ENCODE peak calls at places on chromosomes 7 and 10, in six cellular contexts. P, S, K, Q, F and M are unnamed samples.
A peak's percentile ranks its signal among the peaks of the same experiment; 100 is the strongest.

GRCh38 chr7:2010101-2010500 is 222.6 kb downstream of the MAD1L1 start:
- DNase-seq in K (peak; percentile 1), P (no peak), F (no peak), S (no peak), Q (no peak), M (no peak)

GRCh38 chr10:127565583-127565982 is 16.5 kb downstream of the NPS start:
- DNase-seq in Q (no peak), K (no peak), P (no peak), F (no peak), S (no peak), M (no peak)

GRCh38 chr10:97898429-97898828 is 48.8 kb downstream of the GOLGA7B start:
- DNase-seq in P (peak; percentile 20), F (no peak), S (no peak), K (no peak), Q (no peak), M (no peak)

GRCh38 chr7:21507627-21508343 is 35.1 kb upstream of the DNAH11 start:
- DNase-seq in Q (peak; percentile 47), K (peak; percentile 19), P (peak; percentile 40), F (peak; percentile 62), S (peak; percentile 19), M (no peak)

GRCh38 chr7:29248713-29249382 is 54.3 kb downstream of the CHN2 start:
- DNase-seq in Q (no peak), F (peak; percentile 58), K (no peak), S (no peak), P (peak; percentile 44), M (no peak)

GRCh38 chr7:86282014-86282682 is 361.6 kb upstream of the GRM3 start:
- DNase-seq in K (no peak), S (no peak), P (peak; percentile 4), Q (no peak), F (no peak), M (no peak)

GRCh38 chr10:80519936-80520650 is 17.6 kb upstream of the SH2D4B start:
- DNase-seq in Q (no peak), S (no peak), P (no peak), F (no peak), K (no peak), M (no peak)

GRCh38 chr7:38303866-38304265 is 30.4 kb upstream of the TARP start:
- DNase-seq in K (no peak), F (no peak), P (no peak), Q (no peak), S (no peak), M (no peak)

GRCh38 chr10:122054046-122055025 is 65.4 kb downstream of the TACC2 start:
- DNase-seq in Q (peak; percentile 82), K (peak; percentile 72), S (no peak), F (peak; percentile 45), P (peak; percentile 62), M (no peak)

GRCh38 chr10:96596422-96597407 is 9.9 kb upstream of the TM9SF3 start:
- DNase-seq in F (no peak), P (no peak), Q (no peak), K (no peak), S (no peak), M (no peak)

GRCh38 chr7:134254311-134254710 is 62.4 kb downstream of the SLC35B4 start:
- DNase-seq in S (no peak), Q (peak; percentile 47), K (no peak), P (no peak), F (no peak), M (no peak)

GRCh38 chr7:129665013-129665401 is 53.5 kb downstream of the NRF1 start:
- DNase-seq in P (peak; percentile 40), K (peak; percentile 30), F (peak; percentile 16), Q (peak; percentile 97), S (peak; percentile 85), M (peak; percentile 78)

GRCh38 chr10:124658591-124659240 is 85.5 kb downstream of the FAM53B start:
- DNase-seq in K (no peak), F (no peak), P (no peak), Q (no peak), S (no peak), M (no peak)

DNA sequence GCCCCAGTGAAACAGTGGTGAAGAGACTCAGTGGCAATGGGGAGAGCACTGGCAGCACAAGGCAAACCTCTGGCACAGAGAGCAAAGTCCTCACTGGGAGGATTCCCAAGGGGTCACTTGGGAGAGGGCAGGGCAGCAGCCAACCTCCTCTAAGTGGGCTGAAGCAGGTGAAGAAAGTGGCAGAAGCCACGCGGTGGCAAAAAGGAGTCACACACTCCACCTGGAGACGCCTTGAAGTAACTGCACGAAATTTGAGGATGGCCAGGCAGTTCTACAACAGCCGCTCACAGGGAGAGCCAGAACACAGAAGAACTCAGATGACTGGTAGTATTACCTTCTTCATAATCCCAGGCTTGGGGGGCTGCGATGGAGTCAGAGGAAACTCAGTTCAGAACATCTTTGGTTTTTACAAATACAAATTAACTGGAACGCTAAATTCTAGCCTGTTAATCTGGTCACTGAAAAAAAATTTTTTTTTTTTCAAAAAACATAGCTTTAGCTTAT is 603 bp upstream of the IL6 start:
- DNase-seq in S (peak; percentile 66), P (peak; percentile 81), Q (peak; percentile 83), K (peak; percentile 35), F (peak; percentile 44), M (peak; percentile 73)
- H3K4me3 ChIP-seq in S (peak overlapping the region; percentile 44), P (no peak overlapping the region), Q (peak overlapping the region; percentile 48), K (peak overlapping the region; percentile 60), F (no peak overlapping the region), M (peak overlapping the region; percentile 15)

GRCh38 chr7:28200598-28200997 is 20.0 kb upstream of the JAZF1 start:
- DNase-seq in K (no peak), F (no peak), Q (no peak), P (no peak), S (no peak), M (no peak)

GRCh38 chr7:28207486-28208158 is 27.0 kb upstream of the JAZF1 start:
- DNase-seq in P (no peak), F (no peak), S (no peak), Q (peak; percentile 24), K (no peak), M (no peak)

GRCh38 chr7:28203498-28204240 is 23.1 kb upstream of the JAZF1 start:
- DNase-seq in S (no peak), K (no peak), F (no peak), Q (no peak), P (no peak), M (no peak)

GRCh38 chr7:28202222-28202621 is 21.6 kb upstream of the JAZF1 start:
- DNase-seq in S (no peak), P (no peak), K (no peak), Q (no peak), F (no peak), M (no peak)

DNA sequence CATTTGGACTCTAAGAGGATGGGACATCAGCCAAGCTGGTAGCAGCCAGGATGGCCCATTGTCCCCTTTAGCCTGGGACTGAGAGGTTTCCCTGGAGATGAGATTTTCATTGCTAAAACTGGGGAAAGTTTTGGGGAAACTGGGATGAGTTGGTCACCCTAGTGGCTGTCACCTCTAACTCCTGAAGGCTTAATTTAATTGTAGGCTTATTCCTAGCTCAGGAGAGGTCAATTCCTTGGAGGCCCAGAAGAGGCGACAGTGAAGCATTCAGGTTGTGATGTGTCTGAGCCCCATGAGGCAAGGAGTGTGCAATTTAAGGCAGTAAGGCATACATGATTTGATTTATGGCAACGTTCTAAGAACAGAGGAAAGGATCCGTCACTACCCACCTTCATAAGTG is 24.9 kb upstream of the JAZF1 start:
- DNase-seq in S (no peak), P (no peak), Q (no peak), F (no peak), K (no peak), M (no peak)
- TF ChIP-seq CTCF in S (no peak), P (no peak), Q (no peak), F (no peak), K (no peak), M (no peak)

DNA sequence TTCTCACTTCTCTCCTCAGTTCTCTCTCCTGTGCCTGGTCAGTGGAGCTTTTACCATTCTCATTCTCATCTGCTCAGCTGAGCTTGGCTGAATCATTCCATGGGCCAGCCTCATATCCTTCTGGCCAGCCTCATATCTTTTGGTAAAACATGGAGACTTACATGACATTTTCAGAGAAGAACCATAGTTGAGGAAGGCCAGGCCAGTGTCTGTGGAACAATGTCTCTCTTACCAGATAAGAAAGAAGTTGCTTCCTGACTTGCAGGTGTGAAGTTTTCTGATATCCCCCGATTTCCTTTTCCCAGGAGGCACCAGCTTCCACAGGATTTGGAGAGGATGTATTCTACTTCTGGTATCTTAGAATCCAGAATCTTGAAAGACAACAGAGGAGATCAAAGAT is 24.7 kb downstream of the ST7 start:
- DNase-seq in F (no peak), P (no peak), S (no peak), K (no peak), Q (no peak), M (no peak)
- H3K4me3 ChIP-seq in F (no peak overlapping the region), P (no peak overlapping the region), S (no peak overlapping the region), K (no peak overlapping the region), Q (no peak overlapping the region), M (no peak overlapping the region)

GRCh38 chr10:2936816-2937215 is 130.5 kb upstream of the PFKP start:
- DNase-seq in S (no peak), Q (peak; percentile 11), P (no peak), K (no peak), F (no peak), M (peak; percentile 68)

GRCh38 chr10:2933924-2934323 is 133.4 kb upstream of the PFKP start:
- DNase-seq in Q (no peak), K (no peak), S (no peak), P (no peak), F (no peak), M (no peak)

GRCh38 chr10:2935647-2936386 is 131.5 kb upstream of the PFKP start:
- DNase-seq in K (no peak), S (no peak), Q (no peak), F (no peak), P (no peak), M (no peak)

GRCh38 chr10:2942937-2943336 is 124.4 kb upstream of the PFKP start:
- DNase-seq in K (no peak), S (no peak), Q (no peak), F (no peak), P (no peak), M (no peak)

GRCh38 chr10:2938869-2939268 is 128.5 kb upstream of the PFKP start:
- DNase-seq in F (no peak), K (no peak), Q (peak; percentile 35), P (no peak), S (no peak), M (no peak)
- TF ChIP-seq CTCF in F (no peak), K (no peak), Q (peak; percentile 24), P (peak; percentile 36), S (no peak), M (peak; percentile 26)

DNA sequence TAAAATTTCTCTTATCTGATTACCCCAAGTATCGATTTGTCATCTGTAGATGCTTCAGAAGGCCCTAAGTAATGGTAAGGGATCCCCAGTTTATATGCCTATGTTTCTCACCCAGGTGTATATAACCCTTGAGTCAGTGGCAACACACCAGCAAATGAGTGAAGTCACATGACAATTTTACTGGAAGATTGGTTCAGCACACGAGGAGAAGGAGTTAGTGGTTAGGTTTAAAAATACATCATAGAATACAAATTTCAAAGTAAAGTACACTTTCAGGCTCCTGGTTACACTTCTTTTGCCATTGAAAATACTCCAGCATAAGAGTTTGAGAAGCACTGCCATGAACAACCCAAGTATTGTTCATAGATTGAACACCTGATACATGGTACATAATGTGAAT is 29.7 kb upstream of the CAPZA2 start:
- DNase-seq in Q (no peak), P (no peak), K (no peak), S (no peak), F (no peak), M (no peak)
- H3K4me3 ChIP-seq in Q (no peak overlapping the region), P (no peak overlapping the region), K (no peak overlapping the region), S (no peak overlapping the region), F (no peak overlapping the region), M (no peak overlapping the region)